ENCODE peak calls at places on chromosomes 3 and 15, in four cellular contexts. U is tibial artery, O is endodermal cell, N is psoas muscle. J is an unnamed sample.

GRCh38 chr3:153830552-153830951 is 290.6 kb upstream of the ARHGEF26 start:
- DNase-seq in U (no peak), O (no peak), N (no peak), J (no peak)

GRCh38 chr3:106631378-106632083 is 745.7 kb upstream of the CCDC54 start:
- DNase-seq in O (no peak), N (no peak), U (no peak), J (no peak)

GRCh38 chr15:48719668-48720067 is 74.2 kb upstream of the FBN1 start:
- DNase-seq in O (no peak), U (no peak), N (no peak), J (no peak)

GRCh38 chr3:71008350-71008923 is 575.1 kb downstream of the FOXP1 start:
- DNase-seq in U (no peak), N (no peak), O (no peak), J (no peak)

GRCh38 chr3:179887566-179887965 is 149.2 kb downstream of the PEX5L start:
- DNase-seq in U (no peak), N (no peak), O (no peak), J (no peak)

GRCh38 chr15:64009241-64009640 is 37.0 kb downstream of the DAPK2 start:
- DNase-seq in N (peak; percentile 72), U (no peak), O (no peak), J (no peak)

GRCh38 chr3:190180268-190180667 is 59.6 kb upstream of the P3H2 start:
- DNase-seq in N (no peak), O (no peak), U (no peak), J (no peak)

GRCh38 chr15:63502137-63502801 is 2.1 kb upstream of the USP3 start:
- DNase-seq in U (no peak), O (no peak), N (no peak), J (peak; percentile 71)

GRCh38 chr15:99416191-99417188 is 149.3 kb upstream of the MEF2A start:
- DNase-seq in N (no peak), O (peak; percentile 65), U (no peak), J (peak; percentile 64)
- H3K27ac ChIP-seq in N (no peak overlapping the region), O (no peak overlapping the region), U (no peak overlapping the region), J (no peak overlapping the region)

GRCh38 chr15:51888593-51889195 is 59.2 kb downstream of the TMOD3 start:
- DNase-seq in N (no peak), U (no peak), O (no peak), J (no peak)
- H3K27ac ChIP-seq in N (no peak overlapping the region), U (no peak overlapping the region), O (no peak overlapping the region), J (no peak overlapping the region)

GRCh38 chr15:74889882-74890768 is at the start of gene MPI:
- DNase-seq in O (peak; percentile 96), U (peak; percentile 85), N (peak; percentile 91), J (peak; percentile 94)
- H3K27ac ChIP-seq in O (peak within 1 kb of the TSS; percentile 51), U (peak within 1 kb of the TSS; percentile 92), N (peak within 1 kb of the TSS; percentile 90), J (peak within 1 kb of the TSS; percentile 73)

GRCh38 chr3:169855514-169855913 is 14.2 kb downstream of the LRRC31 start:
- DNase-seq in U (no peak), N (no peak), O (no peak), J (no peak)

GRCh38 chr3:169848741-169849140 is 21.0 kb downstream of the LRRC31 start:
- DNase-seq in U (no peak), N (no peak), O (no peak), J (no peak)

GRCh38 chr3:169846458-169847193 is 23.1 kb downstream of the LRRC31 start:
- DNase-seq in N (no peak), O (no peak), U (no peak), J (no peak)

GRCh38 chr3:169847896-169848295 is 21.8 kb downstream of the LRRC31 start:
- DNase-seq in U (no peak), O (no peak), N (no peak), J (no peak)

DNA sequence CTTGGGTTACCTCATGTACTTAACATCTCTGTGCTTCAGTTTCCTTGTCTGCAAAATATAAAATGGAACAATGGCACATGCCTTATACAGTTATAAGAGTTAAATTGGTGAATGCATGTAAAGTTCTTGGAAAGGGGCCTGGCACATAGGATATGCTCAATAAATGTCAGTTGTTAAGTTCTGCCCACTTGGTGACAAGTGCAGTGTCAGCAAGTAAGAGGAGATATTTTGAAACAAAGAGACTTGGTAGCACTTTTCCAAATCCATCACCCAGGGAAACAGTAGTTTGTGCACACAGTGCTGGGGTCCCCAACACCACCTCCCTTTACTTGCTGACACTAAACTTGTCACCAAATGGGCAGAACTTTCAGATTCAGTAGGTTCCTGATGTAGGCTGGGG is 19.1 kb downstream of the LRRC31 start:
- DNase-seq in O (no peak), N (no peak), U (no peak), J (no peak)
- H3K27ac ChIP-seq in O (no peak overlapping the region), N (no peak overlapping the region), U (no peak overlapping the region), J (no peak overlapping the region)

GRCh38 chr3:27840807-27841594 is 118.9 kb upstream of the EOMES start:
- DNase-seq in O (no peak), N (no peak), U (no peak), J (no peak)
- H3K27ac ChIP-seq in O (no peak overlapping the region), N (no peak overlapping the region), U (no peak overlapping the region), J (no peak overlapping the region)

DNA sequence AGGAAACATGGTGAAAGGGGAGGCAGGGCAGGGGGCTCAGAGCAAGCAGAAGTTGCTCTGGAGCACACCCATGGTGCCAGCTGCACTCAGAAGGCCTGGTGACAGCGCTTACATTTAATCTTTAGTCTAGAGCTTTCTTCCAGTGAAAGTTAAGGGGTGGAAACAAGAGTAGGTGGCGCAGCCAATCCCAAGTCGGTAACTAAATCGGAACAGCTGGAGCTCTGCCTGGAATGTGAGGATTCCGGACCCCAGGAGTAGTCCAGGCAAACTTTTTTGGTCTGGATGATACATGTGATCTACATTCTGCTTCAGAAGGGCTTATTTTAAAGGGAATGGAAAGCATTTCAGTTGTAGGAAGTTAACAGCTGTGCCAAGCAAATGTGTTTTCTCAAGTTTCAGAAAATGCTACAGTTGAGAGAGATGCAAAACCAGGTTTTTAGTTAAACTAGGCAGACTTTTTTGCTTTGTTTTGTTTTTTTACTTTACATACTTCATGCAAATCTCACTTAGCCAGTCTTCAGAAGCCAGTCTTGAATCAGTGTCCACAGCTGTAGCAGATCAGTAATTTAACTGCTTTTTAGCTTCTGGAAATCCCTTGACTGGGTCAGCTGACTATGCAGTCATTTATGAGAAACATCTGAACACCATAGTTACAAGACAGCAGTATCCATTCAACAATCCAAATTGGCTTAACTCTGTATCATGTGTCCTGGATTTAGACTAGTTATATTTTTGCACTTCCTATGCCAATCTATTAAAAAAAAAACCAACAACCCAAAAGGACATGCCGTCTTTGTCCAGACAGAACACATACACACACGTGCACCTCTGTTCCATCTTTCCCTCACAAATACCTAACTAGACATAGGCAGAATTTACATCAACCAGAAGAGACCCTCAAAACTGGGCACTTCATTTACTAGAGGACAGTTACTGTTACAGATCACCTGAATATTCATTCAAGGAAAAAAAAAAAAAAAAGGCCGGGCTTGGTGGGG is 33.2 kb downstream of the ZNF106 start:
- DNase-seq in U (peak; percentile 84), O (peak; percentile 94), N (peak; percentile 79), J (no peak)
- H3K27ac ChIP-seq in U (peak overlapping the region; percentile 88), O (peak overlapping the region; percentile 91), N (peak overlapping the region; percentile 90), J (peak overlapping the region; percentile 81)

GRCh38 chr3:44416031-44417030 is 61.1 kb downstream of the ZNF445 start:
- DNase-seq in O (peak; percentile 31), N (no peak), U (no peak), J (no peak)
- H3K27ac ChIP-seq in O (no peak overlapping the region), N (no peak overlapping the region), U (no peak overlapping the region), J (no peak overlapping the region)

DNA sequence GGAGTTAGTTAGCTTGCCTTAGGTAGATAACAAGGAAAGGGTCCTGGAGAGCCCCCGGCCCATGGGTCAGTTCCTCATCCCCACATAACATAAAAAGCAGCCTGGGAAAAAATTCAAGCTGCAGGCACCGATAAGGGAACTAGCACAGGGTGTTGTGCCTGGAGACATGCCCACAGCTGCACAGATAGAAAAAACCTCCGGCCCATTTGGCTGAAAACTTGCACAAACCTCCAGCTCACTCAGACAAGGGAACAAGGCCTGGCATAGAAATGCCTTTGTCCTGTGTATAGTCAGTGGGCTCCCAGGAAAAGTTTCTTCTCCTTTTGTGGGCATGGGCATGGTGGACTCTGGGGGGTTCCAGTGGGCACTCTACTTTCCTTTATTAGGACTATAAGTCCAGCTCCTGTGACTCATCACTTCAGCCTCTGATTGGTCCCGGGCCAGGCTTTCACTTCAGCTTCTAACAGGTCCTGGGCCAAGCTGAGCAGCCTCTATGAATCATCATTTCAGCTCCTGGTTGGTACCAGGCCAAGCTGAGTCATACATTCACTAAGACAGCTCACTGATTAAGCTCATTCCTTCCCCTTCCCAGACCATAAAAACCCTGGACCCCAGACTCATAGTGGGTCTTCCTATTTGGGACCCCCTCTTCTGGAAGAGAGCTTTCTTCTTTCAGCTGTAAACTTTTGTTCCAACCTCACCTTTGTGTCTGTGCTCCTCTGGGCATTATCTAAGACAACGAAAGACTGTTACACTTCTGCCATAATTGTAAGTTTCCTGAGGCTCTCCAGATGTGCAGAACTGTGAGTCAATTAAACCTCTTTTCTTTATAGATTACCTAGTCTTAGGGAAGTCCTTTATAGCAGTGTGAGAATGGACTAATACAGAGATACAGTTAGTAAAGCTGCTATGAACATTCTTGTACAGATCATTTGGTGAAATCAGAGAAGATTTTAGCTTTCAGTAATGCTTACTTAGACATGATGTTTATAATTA is 348.0 kb upstream of the DPPA4 start:
- DNase-seq in N (peak; percentile 73), O (no peak), U (peak; percentile 91), J (peak; percentile 65)
- H3K27ac ChIP-seq in N (no peak overlapping the region), O (no peak overlapping the region), U (peak overlapping the region; percentile 60), J (no peak overlapping the region)